ENCODE peak calls at places on chromosomes 1 and 21, in four cellular contexts. One of them, this sample, is unnamed.

GRCh38 chr1:226111109-226111864 is 48.8 kb downstream of the H3-3A start:
- DNase-seq in A549: no peak
- DNase-seq in neuronal stem cell: no peak
- DNase-seq in MM.1S: peak; percentile 86
- DNase-seq in this sample: peak; percentile 66

GRCh38 chr1:46412853-46413595 is 18.9 kb downstream of the FAAH start:
- DNase-seq in A549: no peak
- DNase-seq in neuronal stem cell: no peak
- DNase-seq in MM.1S: no peak
- DNase-seq in this sample: peak; percentile 79

GRCh38 chr1:184595609-184596008 is 159.0 kb downstream of the EDEM3 start:
- DNase-seq in A549: peak; percentile 46
- DNase-seq in neuronal stem cell: no peak
- DNase-seq in MM.1S: no peak
- DNase-seq in this sample: no peak

GRCh38 chr1:213666113-213666512 is 321.7 kb upstream of the PROX1 start:
- DNase-seq in A549: no peak
- DNase-seq in neuronal stem cell: no peak
- DNase-seq in MM.1S: no peak
- DNase-seq in this sample: no peak

GRCh38 chr1:196531737-196532514 is 76.3 kb downstream of the KCNT2 start:
- DNase-seq in A549: no peak
- DNase-seq in neuronal stem cell: no peak
- DNase-seq in MM.1S: no peak
- DNase-seq in this sample: no peak

GRCh38 chr1:35577071-35577998 is 4.2 kb downstream of the TFAP2E start:
- DNase-seq in A549: no peak
- DNase-seq in neuronal stem cell: no peak
- DNase-seq in MM.1S: peak; percentile 36
- DNase-seq in this sample: peak; percentile 94

GRCh38 chr21:27759091-27759659 is 792.3 kb upstream of the ADAMTS5 start:
- DNase-seq in A549: no peak
- DNase-seq in neuronal stem cell: no peak
- DNase-seq in MM.1S: no peak
- DNase-seq in this sample: no peak

GRCh38 chr21:38920631-38921398 is 115.1 kb downstream of the ETS2 start:
- DNase-seq in A549: peak; percentile 18
- DNase-seq in neuronal stem cell: no peak
- DNase-seq in MM.1S: no peak
- DNase-seq in this sample: peak; percentile 77

GRCh38 chr1:200182701-200183100 is 155.2 kb downstream of the NR5A2 start:
- DNase-seq in A549: no peak
- DNase-seq in neuronal stem cell: no peak
- DNase-seq in MM.1S: no peak
- DNase-seq in this sample: no peak

GRCh38 chr1:94974224-94974623 is 47.3 kb upstream of the CNN3 start:
- DNase-seq in A549: no peak
- DNase-seq in neuronal stem cell: no peak
- DNase-seq in MM.1S: no peak
- DNase-seq in this sample: no peak

GRCh38 chr1:61049850-61050540 is 32.4 kb upstream of the NFIA start:
- DNase-seq in A549: peak; percentile 86
- DNase-seq in neuronal stem cell: peak; percentile 92
- DNase-seq in MM.1S: peak; percentile 88
- DNase-seq in this sample: peak; percentile 98

GRCh38 chr1:87449348-87449963 is 120.8 kb downstream of the LMO4 start:
- DNase-seq in A549: no peak
- DNase-seq in neuronal stem cell: no peak
- DNase-seq in MM.1S: peak; percentile 87
- DNase-seq in this sample: no peak

GRCh38 chr1:1200876-1201810 is 5.2 kb downstream of the TNFRSF18 start:
- DNase-seq in A549: peak; percentile 36
- DNase-seq in neuronal stem cell: peak; percentile 27
- DNase-seq in MM.1S: no peak
- DNase-seq in this sample: peak; percentile 99

GRCh38 chr1:201760516-201760915 is 68.4 kb upstream of the IPO9 start:
- DNase-seq in A549: no peak
- DNase-seq in neuronal stem cell: no peak
- DNase-seq in MM.1S: no peak
- DNase-seq in this sample: no peak

GRCh38 chr1:30965914-30966313 is 57.4 kb upstream of the SDC3 start:
- DNase-seq in A549: no peak
- DNase-seq in neuronal stem cell: no peak
- DNase-seq in MM.1S: no peak
- DNase-seq in this sample: no peak

GRCh38 chr1:56229183-56229582 is 350.2 kb downstream of the PLPP3 start:
- DNase-seq in A549: no peak
- DNase-seq in neuronal stem cell: peak; percentile 67
- DNase-seq in MM.1S: no peak
- DNase-seq in this sample: no peak

GRCh38 chr1:2028870-2029560 is 9.9 kb downstream of the GABRD start:
- DNase-seq in A549: no peak
- DNase-seq in neuronal stem cell: no peak
- DNase-seq in MM.1S: no peak
- DNase-seq in this sample: no peak

GRCh38 chr1:233951804-233952203 is 47.3 kb downstream of the SLC35F3 start:
- DNase-seq in A549: no peak
- DNase-seq in neuronal stem cell: no peak
- DNase-seq in MM.1S: no peak
- DNase-seq in this sample: no peak

GRCh38 chr1:183604811-183605210 is 14.6 kb upstream of the NCF2 start:
- DNase-seq in A549: no peak
- DNase-seq in neuronal stem cell: no peak
- DNase-seq in MM.1S: no peak
- DNase-seq in this sample: no peak

GRCh38 chr1:173509797-173510196 is 32.7 kb downstream of the PRDX6 start:
- DNase-seq in A549: no peak
- DNase-seq in neuronal stem cell: no peak
- DNase-seq in MM.1S: no peak
- DNase-seq in this sample: no peak

GRCh38 chr21:32562426-32562825 is 22.9 kb downstream of the TCP10L start:
- DNase-seq in A549: no peak
- DNase-seq in neuronal stem cell: peak; percentile 18
- DNase-seq in MM.1S: peak; percentile 15
- DNase-seq in this sample: peak; percentile 26

GRCh38 chr1:113677250-113678158 is 81.8 kb downstream of the PHTF1 start:
- DNase-seq in A549: peak; percentile 49
- DNase-seq in neuronal stem cell: peak; percentile 31
- DNase-seq in MM.1S: peak; percentile 45
- DNase-seq in this sample: peak; percentile 82

GRCh38 chr1:45013551-45014209 is 1.6 kb downstream of the UROD start:
- DNase-seq in A549: no peak
- DNase-seq in neuronal stem cell: no peak
- DNase-seq in MM.1S: no peak
- DNase-seq in this sample: peak; percentile 22
- H3K27ac ChIP-seq in A549: no peak overlapping the region
- H3K27ac ChIP-seq in neuronal stem cell: no peak overlapping the region
- H3K27ac ChIP-seq in MM.1S: no peak overlapping the region
- H3K27ac ChIP-seq in this sample: no peak overlapping the region

GRCh38 chr1:206694151-206694550 is 9.4 kb downstream of the MAPKAPK2 start:
- DNase-seq in A549: no peak
- DNase-seq in neuronal stem cell: no peak
- DNase-seq in MM.1S: no peak
- DNase-seq in this sample: no peak
- H3K4me2 ChIP-seq in A549: peak overlapping the region; percentile 6
- H3K4me2 ChIP-seq in neuronal stem cell: no peak overlapping the region
- H3K4me2 ChIP-seq in MM.1S: no peak overlapping the region
- H3K4me2 ChIP-seq in this sample: peak overlapping the region; percentile 56

GRCh38 chr1:178161516-178161915 is 67.6 kb downstream of the RASAL2 start:
- DNase-seq in A549: no peak
- DNase-seq in neuronal stem cell: no peak
- DNase-seq in MM.1S: no peak
- DNase-seq in this sample: peak; percentile 53
- H3K9me3 ChIP-seq in A549: no peaks in the 10 kb centered on the region
- H3K9me3 ChIP-seq in neuronal stem cell: no peaks in the 10 kb centered on the region
- H3K9me3 ChIP-seq in MM.1S: no peaks in the 10 kb centered on the region
- H3K9me3 ChIP-seq in this sample: no peaks in the 10 kb centered on the region

DNA sequence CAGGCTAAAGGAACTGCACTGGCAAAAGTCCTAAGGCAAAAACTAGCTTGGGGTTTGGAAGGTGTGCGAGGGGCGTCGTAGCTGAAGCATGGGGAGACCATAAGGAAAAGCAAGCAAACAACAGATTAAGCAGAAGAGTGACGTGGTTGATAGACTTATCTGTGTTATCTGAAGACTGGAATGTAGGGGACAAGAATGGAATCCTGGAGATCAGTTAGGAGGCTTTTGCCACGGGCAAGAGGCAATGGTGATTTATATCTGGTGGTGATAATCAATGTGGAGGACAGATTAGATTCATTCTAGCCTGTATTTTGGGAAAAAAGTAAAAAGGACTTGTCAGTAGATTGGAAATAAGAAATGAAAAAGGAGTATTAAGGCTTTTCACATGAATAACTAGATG is 97.4 kb downstream of the ITSN1 start:
- DNase-seq in A549: no peak
- DNase-seq in neuronal stem cell: no peak
- DNase-seq in MM.1S: no peak
- DNase-seq in this sample: no peak
- H3K27ac ChIP-seq in A549: no peak overlapping the region
- H3K27ac ChIP-seq in neuronal stem cell: no peak overlapping the region
- H3K27ac ChIP-seq in MM.1S: no peak overlapping the region
- H3K27ac ChIP-seq in this sample: no peak overlapping the region

GRCh38 chr21:41638201-41638790 is 128.6 kb downstream of the RIPK4 start:
- DNase-seq in A549: no peak
- DNase-seq in neuronal stem cell: no peak
- DNase-seq in MM.1S: no peak
- DNase-seq in this sample: no peak
- H3K4me2 ChIP-seq in A549: no peak overlapping the region
- H3K4me2 ChIP-seq in neuronal stem cell: no peak overlapping the region
- H3K4me2 ChIP-seq in MM.1S: no peak overlapping the region
- H3K4me2 ChIP-seq in this sample: no peak overlapping the region

This sample was measured in osteoblast.